ENCODE peak calls at places on chromosomes 3 and 15, in nine cellular contexts. I is cardiac fibroblast, D is activated gamma-delta T cell treated with Interleukin-2 at 50 U/mL for 16 hours, Z is naive B cell, S is fibroblast of mammary gland, U is coronary artery, N is dorsolateral prefrontal cortex, H is NCI-H2081, M is mucosa of descending colon. B is an unnamed sample.

GRCh38 chr3:134624537-134625287 is 26.1 kb downstream of the KY start:
- DNase-seq in M (no peak), D (no peak), S (no peak), Z (no peak), H (no peak), I (no peak), N (no peak), U (peak; percentile 50), B (no peak)

GRCh38 chr3:124582621-124583437 is 147.4 kb upstream of the UMPS start:
- DNase-seq in D (no peak), H (no peak), N (no peak), I (no peak), S (no peak), Z (no peak), U (no peak), M (no peak), B (no peak)

GRCh38 chr3:141877911-141878310 is 1.5 kb downstream of the ATP1B3 start:
- DNase-seq in Z (no peak), I (peak; percentile 54), D (no peak), N (no peak), S (peak; percentile 57), H (peak; percentile 31), U (no peak), M (no peak), B (peak; percentile 60)

GRCh38 chr15:42138968-42139386 is 17.5 kb downstream of the PLA2G4F start:
- DNase-seq in U (no peak), H (no peak), N (no peak), D (no peak), S (no peak), M (peak; percentile 62), I (no peak), Z (no peak), B (no peak)

GRCh38 chr3:189937302-189938255 is 183.1 kb downstream of the P3H2 start:
- DNase-seq in S (peak; percentile 99), N (no peak), H (no peak), U (no peak), I (peak; percentile 70), M (no peak), D (no peak), Z (no peak), B (peak; percentile 100)

GRCh38 chr3:114711321-114711891 is 417.6 kb downstream of the TIGIT start:
- DNase-seq in Z (no peak), N (no peak), M (no peak), D (no peak), S (no peak), H (no peak), I (no peak), U (no peak), B (no peak)

GRCh38 chr15:89673162-89673506 is 6.0 kb downstream of the PLIN1 start:
- DNase-seq in Z (no peak), S (no peak), H (no peak), D (no peak), N (no peak), U (no peak), I (peak; percentile 36), M (no peak), B (peak; percentile 24)

GRCh38 chr3:187849255-187849654 is 104.0 kb upstream of the BCL6 start:
- DNase-seq in S (no peak), Z (no peak), I (no peak), M (no peak), N (no peak), D (no peak), U (no peak), H (no peak), B (no peak)

GRCh38 chr3:124174910-124175874 is 183.3 kb upstream of the ROPN1 start:
- DNase-seq in Z (no peak), H (peak; percentile 53), D (no peak), N (no peak), I (no peak), S (no peak), U (no peak), M (no peak), B (no peak)

GRCh38 chr3:169771651-169772529 is 1.3 kb upstream of the MYNN start:
- DNase-seq in I (peak; percentile 87), M (peak; percentile 61), H (peak; percentile 94), N (no peak), S (peak; percentile 77), D (peak; percentile 55), Z (peak; percentile 81), U (no peak), B (peak; percentile 87)

GRCh38 chr15:39115379-39116057 is 465.4 kb upstream of the THBS1 start:
- DNase-seq in I (no peak), D (no peak), S (peak; percentile 50), U (no peak), Z (no peak), M (no peak), N (no peak), H (no peak), B (peak; percentile 80)

GRCh38 chr15:78396976-78397375 is 41.0 kb upstream of the IREB2 start:
- DNase-seq in N (peak; percentile 7), S (peak; percentile 37), D (no peak), U (no peak), Z (no peak), I (peak; percentile 70), H (no peak), M (peak; percentile 82), B (no peak)

GRCh38 chr15:26294062-26294689 is 431.0 kb upstream of the ATP10A start:
- DNase-seq in U (no peak), Z (no peak), N (no peak), D (no peak), M (no peak), H (no peak), S (no peak), I (no peak), B (no peak)

GRCh38 chr3:111801697-111802655 is 57.1 kb upstream of the PHLDB2 start:
- DNase-seq in U (no peak), D (no peak), I (peak; percentile 98), M (no peak), N (no peak), S (peak; percentile 99), Z (no peak), H (no peak), B (peak; percentile 90)

GRCh38 chr15:50854594-50855490 is 53.6 kb upstream of the AP4E1 start:
- DNase-seq in H (no peak), S (no peak), D (no peak), U (no peak), N (no peak), M (no peak), Z (peak; percentile 26), I (no peak), B (peak; percentile 19)

GRCh38 chr15:74432968-74433591 is 678 bp downstream of the SEMA7A start:
- DNase-seq in S (no peak), D (no peak), U (no peak), H (no peak), I (no peak), Z (peak; percentile 23), N (no peak), M (peak; percentile 36), B (no peak)

GRCh38 chr3:69879051-69879450 is 120.5 kb upstream of the SAMMSON start:
- DNase-seq in S (no peak), H (no peak), D (no peak), U (no peak), Z (no peak), N (no peak), I (no peak), M (no peak), B (no peak)

GRCh38 chr15:78561490-78561889 is 3.8 kb upstream of the CHRNA5 start:
- DNase-seq in S (no peak), U (no peak), Z (no peak), N (no peak), D (no peak), H (no peak), M (no peak), I (no peak), B (no peak)

GRCh38 chr3:113533534-113533892 is 1.2 kb downstream of the SIDT1 start:
- DNase-seq in M (no peak), H (no peak), D (peak; percentile 47), S (no peak), U (no peak), N (no peak), Z (peak; percentile 53), I (no peak), B (no peak)

GRCh38 chr15:41774873-41775417 is 661 bp downstream of the MAPKBP1 start:
- DNase-seq in M (no peak), I (no peak), U (no peak), Z (no peak), H (peak; percentile 65), S (no peak), D (no peak), N (no peak), B (no peak)

GRCh38 chr3:189821251-189821650 is 190.1 kb downstream of the TP63 start:
- DNase-seq in N (no peak), D (no peak), M (no peak), I (no peak), Z (no peak), H (no peak), S (no peak), U (no peak), B (no peak)

GRCh38 chr3:61645148-61645547 is 83.8 kb downstream of the PTPRG start:
- DNase-seq in N (no peak), M (no peak), D (no peak), U (no peak), S (no peak), Z (no peak), H (peak; percentile 48), I (no peak), B (no peak)

GRCh38 chr3:69838217-69838616 is 99.0 kb downstream of the MITF start:
- DNase-seq in U (no peak), D (no peak), N (no peak), I (peak; percentile 66), M (no peak), S (peak; percentile 100), H (no peak), Z (no peak), B (peak; percentile 69)

GRCh38 chr3:187519428-187519890 is 150.7 kb downstream of the SST start:
- DNase-seq in I (peak; percentile 2), H (no peak), Z (no peak), U (no peak), D (no peak), S (peak; percentile 29), N (no peak), M (no peak), B (peak; percentile 52)

GRCh38 chr3:46482632-46483311 is 15.0 kb upstream of the RTP3 start:
- DNase-seq in U (no peak), D (no peak), N (no peak), H (no peak), M (no peak), S (peak; percentile 38), I (peak; percentile 51), Z (no peak), B (peak; percentile 83)

GRCh38 chr15:40234783-40235182 is 4.1 kb upstream of the PAK6 start:
- DNase-seq in I (no peak), M (no peak), H (no peak), D (no peak), Z (no peak), S (no peak), N (no peak), U (no peak), B (no peak)

GRCh38 chr3:33339758-33340157 is 62.5 kb downstream of the FBXL2 start:
- DNase-seq in D (no peak), N (no peak), M (no peak), S (no peak), Z (no peak), I (no peak), H (no peak), U (no peak), B (no peak)

GRCh38 chr3:17111556-17111955 is 226.8 kb downstream of the PLCL2 start:
- DNase-seq in N (no peak), H (no peak), M (no peak), D (no peak), Z (no peak), S (peak; percentile 84), U (no peak), I (peak; percentile 15), B (peak; percentile 57)

GRCh38 chr3:170780955-170781354 is 89.0 kb downstream of the RPL22L1 start:
- DNase-seq in D (no peak), M (no peak), I (peak; percentile 41), U (no peak), S (peak; percentile 58), Z (no peak), H (no peak), N (no peak), B (no peak)

GRCh38 chr3:58429657-58430056 is 4.0 kb downstream of the PDHB start:
- DNase-seq in I (no peak), U (no peak), Z (no peak), S (no peak), N (no peak), D (no peak), H (no peak), M (no peak), B (no peak)

B was measured in ELR.